ENCODE peak calls at places on chromosomes 7 and 10, in four cellular contexts. One of them, this sample, is unnamed.

GRCh38 chr10:3830946-3831345 is 45.9 kb upstream of the KLF6 start:
- DNase-seq in K562: no peak
- DNase-seq in SK-N-SH: no peak
- DNase-seq in HCT116: no peak
- DNase-seq in this sample: peak

GRCh38 chr10:34565934-34566333 is 249.2 kb downstream of the PARD3 start:
- DNase-seq in K562: no peak
- DNase-seq in HCT116: no peak
- DNase-seq in SK-N-SH: no peak
- DNase-seq in this sample: no peak

GRCh38 chr10:42640610-42641229 is 2.4 kb upstream of the ZNF33B start:
- DNase-seq in HCT116: peak
- DNase-seq in SK-N-SH: no peak
- DNase-seq in K562: no peak
- DNase-seq in this sample: no peak

GRCh38 chr10:124906551-124907001 is 35.3 kb upstream of the ZRANB1 start:
- DNase-seq in SK-N-SH: no peak
- DNase-seq in HCT116: no peak
- DNase-seq in K562: no peak
- DNase-seq in this sample: no peak

GRCh38 chr7:82507976-82508677 is 64.5 kb upstream of the CACNA2D1 start:
- DNase-seq in SK-N-SH: no peak
- DNase-seq in HCT116: no peak
- DNase-seq in K562: no peak
- DNase-seq in this sample: no peak

GRCh38 chr10:122849900-122850605 is 4.4 kb upstream of the CUZD1 start:
- DNase-seq in SK-N-SH: no peak
- DNase-seq in HCT116: no peak
- DNase-seq in K562: no peak
- DNase-seq in this sample: no peak

GRCh38 chr7:154767194-154767593 is 235.7 kb downstream of the PAXIP1 start:
- DNase-seq in HCT116: no peak
- DNase-seq in K562: no peak
- DNase-seq in SK-N-SH: no peak
- DNase-seq in this sample: no peak

GRCh38 chr7:101315336-101315735 is 6.3 kb downstream of the IFT22 start:
- DNase-seq in SK-N-SH: peak
- DNase-seq in K562: peak
- DNase-seq in HCT116: peak
- DNase-seq in this sample: peak

GRCh38 chr10:94213980-94214379 is 148.8 kb downstream of the NOC3L start:
- DNase-seq in K562: no peak
- DNase-seq in SK-N-SH: no peak
- DNase-seq in HCT116: no peak
- DNase-seq in this sample: no peak

GRCh38 chr7:26013551-26014083 is 138.4 kb upstream of the NFE2L3 start:
- DNase-seq in SK-N-SH: peak
- DNase-seq in K562: no peak
- DNase-seq in HCT116: no peak
- DNase-seq in this sample: no peak

DNA sequence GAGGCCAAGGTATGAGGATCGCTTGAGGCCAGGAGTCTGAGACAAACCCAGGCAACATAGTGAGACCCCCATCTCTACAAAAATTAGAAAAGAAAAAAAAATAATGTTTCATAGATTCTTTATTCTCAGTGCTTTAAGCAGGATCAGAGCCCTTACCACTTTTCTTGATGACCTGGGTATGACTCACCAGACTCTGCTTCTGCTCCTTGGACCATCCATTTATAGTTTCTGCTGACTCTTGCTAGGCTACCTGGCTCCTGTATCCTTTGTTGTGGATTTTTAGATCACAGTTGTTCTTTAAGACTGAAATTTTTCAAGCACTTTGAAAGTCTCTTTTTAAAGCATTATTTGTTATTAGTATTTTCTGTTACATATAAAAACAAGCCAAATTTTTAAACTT is 411.1 kb downstream of the GFRA1 start:
- DNase-seq in K562: no peak
- DNase-seq in HCT116: no peak
- DNase-seq in SK-N-SH: no peak
- DNase-seq in this sample: no peak
- TF ChIP-seq ELF1 in K562: no peak
- TF ChIP-seq ELF1 in HCT116: no peak
- TF ChIP-seq ELF1 in SK-N-SH: no peak
- TF ChIP-seq ELF1 in this sample: no peak

GRCh38 chr10:22321831-22322662 is 1.1 kb downstream of the BMI1 start:
- DNase-seq in HCT116: no peak
- DNase-seq in K562: no peak
- DNase-seq in SK-N-SH: peak
- DNase-seq in this sample: no peak
- TF ChIP-seq ELF1 in HCT116: no peak
- TF ChIP-seq ELF1 in K562: no peak
- TF ChIP-seq ELF1 in SK-N-SH: no peak
- TF ChIP-seq ELF1 in this sample: no peak

GRCh38 chr10:28243923-28244322 is 58.9 kb downstream of the MPP7 start:
- DNase-seq in K562: no peak
- DNase-seq in HCT116: no peak
- DNase-seq in SK-N-SH: no peak
- DNase-seq in this sample: no peak

GRCh38 chr10:28240400-28240799 is 62.5 kb downstream of the MPP7 start:
- DNase-seq in K562: no peak
- DNase-seq in SK-N-SH: no peak
- DNase-seq in HCT116: no peak
- DNase-seq in this sample: no peak

GRCh38 chr10:28246023-28246422 is 56.8 kb downstream of the MPP7 start:
- DNase-seq in SK-N-SH: no peak
- DNase-seq in HCT116: no peak
- DNase-seq in K562: no peak
- DNase-seq in this sample: no peak

GRCh38 chr10:28242560-28243204 is 60.2 kb downstream of the MPP7 start:
- DNase-seq in HCT116: no peak
- DNase-seq in K562: no peak
- DNase-seq in SK-N-SH: no peak
- DNase-seq in this sample: peak

DNA sequence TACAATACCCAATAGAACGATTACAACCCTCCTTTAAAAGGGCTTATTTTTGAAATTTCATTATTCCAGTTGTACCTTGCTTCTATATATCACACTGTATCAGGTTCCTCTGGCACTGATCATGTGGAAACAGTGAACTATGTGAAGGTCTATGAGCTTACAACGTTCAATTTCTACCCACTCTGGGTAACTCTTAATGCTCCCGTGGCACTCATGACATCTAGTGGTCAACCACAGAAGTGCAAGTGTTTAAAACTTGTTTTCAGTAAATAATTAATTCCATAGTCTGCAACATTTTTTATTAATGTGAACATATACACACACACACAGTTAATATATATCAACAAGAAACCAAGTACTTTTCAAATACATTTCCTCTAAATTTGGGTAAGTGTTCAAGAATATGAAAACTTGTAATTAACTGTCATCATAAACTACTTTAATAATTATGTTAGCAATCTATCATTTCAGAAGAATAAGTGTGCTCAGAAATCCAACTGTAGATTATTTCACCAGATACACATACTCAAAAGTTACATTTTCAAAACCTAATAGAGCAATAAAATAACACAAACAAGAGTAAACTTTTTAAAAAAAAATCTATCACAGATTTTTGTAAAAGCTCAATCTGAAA is 61.0 kb downstream of the MPP7 start:
- DNase-seq in K562: peak
- DNase-seq in HCT116: peak
- DNase-seq in SK-N-SH: peak
- DNase-seq in this sample: peak
- TF ChIP-seq ELF1 in K562: no peak
- TF ChIP-seq ELF1 in HCT116: no peak
- TF ChIP-seq ELF1 in SK-N-SH: no peak
- TF ChIP-seq ELF1 in this sample: no peak

GRCh38 chr7:38673795-38674194 is 42.6 kb upstream of the AMPH start:
- DNase-seq in HCT116: no peak
- DNase-seq in SK-N-SH: no peak
- DNase-seq in K562: no peak
- DNase-seq in this sample: no peak
- TF ChIP-seq ELF1 in HCT116: no peak
- TF ChIP-seq ELF1 in SK-N-SH: no peak
- TF ChIP-seq ELF1 in K562: no peak
- TF ChIP-seq ELF1 in this sample: no peak

GRCh38 chr7:155963356-155963755 is 151.1 kb upstream of the SHH start:
- DNase-seq in SK-N-SH: no peak
- DNase-seq in HCT116: no peak
- DNase-seq in K562: no peak
- DNase-seq in this sample: no peak
- TF ChIP-seq ELF1 in SK-N-SH: no peak
- TF ChIP-seq ELF1 in HCT116: no peak
- TF ChIP-seq ELF1 in K562: no peak
- TF ChIP-seq ELF1 in this sample: no peak

GRCh38 chr10:128570596-128570995 is 444.4 kb upstream of the MKI67 start:
- DNase-seq in SK-N-SH: no peak
- DNase-seq in K562: no peak
- DNase-seq in HCT116: no peak
- DNase-seq in this sample: no peak
- TF ChIP-seq ELF1 in SK-N-SH: no peak
- TF ChIP-seq ELF1 in K562: no peak
- TF ChIP-seq ELF1 in HCT116: no peak
- TF ChIP-seq ELF1 in this sample: no peak

DNA sequence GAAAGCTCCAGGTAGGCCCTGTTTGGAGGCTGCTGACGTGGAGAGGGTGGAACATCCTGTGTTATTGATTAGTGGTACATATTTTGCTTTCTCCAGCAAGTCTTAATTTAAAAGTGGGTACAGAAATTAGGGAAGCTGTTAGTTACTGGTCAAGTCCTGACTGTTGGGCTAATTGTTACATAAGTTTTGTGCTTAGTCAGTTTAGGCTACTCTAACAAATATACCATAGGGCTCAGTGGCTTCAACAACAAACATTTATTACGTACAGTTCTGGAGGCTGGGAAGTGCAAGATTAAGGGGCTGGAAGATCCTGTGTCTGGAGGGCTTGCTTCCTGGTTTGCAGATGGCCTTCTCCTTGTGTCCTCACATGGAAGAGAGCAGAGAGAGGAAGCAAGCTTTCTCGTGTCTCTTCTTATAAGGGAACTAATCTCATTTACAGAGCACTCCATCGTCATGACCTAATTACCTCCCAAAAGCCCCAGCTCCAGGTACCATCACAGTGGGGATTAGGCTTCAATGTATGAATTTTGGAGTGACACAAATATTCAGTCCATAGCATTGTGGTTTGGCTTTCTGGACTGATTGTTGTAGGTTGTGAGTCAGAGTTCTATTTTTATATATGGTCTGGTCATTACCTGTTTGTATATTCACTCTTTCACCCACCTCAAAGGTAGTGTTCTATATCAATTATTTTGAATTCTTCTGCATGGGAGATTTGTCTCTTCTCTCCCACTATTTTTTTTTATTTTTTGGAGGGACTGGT is 17.0 kb downstream of the ST7 start:
- DNase-seq in K562: peak
- DNase-seq in SK-N-SH: no peak
- DNase-seq in HCT116: no peak
- DNase-seq in this sample: no peak
- TF ChIP-seq ELF1 in K562: no peak
- TF ChIP-seq ELF1 in SK-N-SH: no peak
- TF ChIP-seq ELF1 in HCT116: no peak
- TF ChIP-seq ELF1 in this sample: no peak

GRCh38 chr10:79146611-79147130 is 77.9 kb downstream of the ZMIZ1 start:
- DNase-seq in SK-N-SH: no peak
- DNase-seq in K562: no peak
- DNase-seq in HCT116: no peak
- DNase-seq in this sample: no peak
- TF ChIP-seq ELF1 in SK-N-SH: no peak
- TF ChIP-seq ELF1 in K562: no peak
- TF ChIP-seq ELF1 in HCT116: no peak
- TF ChIP-seq ELF1 in this sample: no peak

DNA sequence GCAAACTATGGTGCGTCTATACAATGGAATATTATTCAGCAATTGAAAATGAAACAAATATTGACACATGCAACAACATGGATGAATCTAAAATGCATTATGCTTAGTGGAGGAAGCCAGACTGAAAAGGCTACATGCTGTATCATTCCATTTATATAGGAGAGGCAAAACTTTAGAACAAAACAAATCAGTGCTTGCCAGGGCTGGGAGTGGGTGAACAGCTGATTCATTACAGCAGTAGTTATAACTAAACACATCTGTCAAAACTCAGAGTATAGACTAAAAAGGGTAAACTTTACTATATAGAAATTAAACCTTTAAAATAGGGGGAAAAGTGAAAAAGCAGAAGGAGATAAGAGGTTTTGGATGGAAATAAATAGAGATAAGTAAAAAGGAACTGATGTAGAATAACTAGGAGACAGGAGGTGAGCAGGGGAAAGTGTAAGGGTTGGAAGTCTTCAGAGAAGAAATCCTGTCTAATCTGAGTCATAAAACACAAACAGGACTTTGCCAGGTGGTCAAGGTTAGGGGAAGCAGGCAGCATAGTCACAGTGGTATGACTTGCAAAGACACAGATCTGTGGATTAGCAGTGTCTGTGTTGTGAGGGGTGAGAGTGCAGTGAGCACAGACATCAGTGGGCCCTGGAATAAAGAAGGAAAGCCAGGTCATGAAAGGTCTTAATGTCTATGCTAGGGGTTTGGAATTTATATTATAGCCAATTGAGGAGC is 349.8 kb downstream of the PHTF2 start:
- DNase-seq in SK-N-SH: no peak
- DNase-seq in HCT116: no peak
- DNase-seq in K562: no peak
- DNase-seq in this sample: peak
- TF ChIP-seq ELF1 in SK-N-SH: no peak
- TF ChIP-seq ELF1 in HCT116: no peak
- TF ChIP-seq ELF1 in K562: no peak
- TF ChIP-seq ELF1 in this sample: no peak